ENCODE peak calls at places on chromosomes 13 and 19, in four cellular contexts. One of them, this sample, is unnamed.

GRCh38 chr19:3655402-3656072 is 28.9 kb upstream of the CACTIN start:
- DNase-seq in HTR-8/SVneo: peak
- DNase-seq in NCI-H524: peak
- DNase-seq in stimulated activated CD8-positive, alpha-beta memory T cell treated with anti-CD3 and anti-CD28 coated beads, Interleukin-7, amount 100 ng/mL, for 1 hour: no peak
- DNase-seq in this sample: no peak

GRCh38 chr13:105827074-105827473 is 708.4 kb downstream of the EFNB2 start:
- DNase-seq in HTR-8/SVneo: no peak
- DNase-seq in stimulated activated CD8-positive, alpha-beta memory T cell treated with anti-CD3 and anti-CD28 coated beads, Interleukin-7, amount 100 ng/mL, for 1 hour: no peak
- DNase-seq in NCI-H524: no peak
- DNase-seq in this sample: no peak

GRCh38 chr13:97344250-97345175 is 89.5 kb upstream of the RAP2A start:
- DNase-seq in HTR-8/SVneo: peak
- DNase-seq in NCI-H524: peak
- DNase-seq in stimulated activated CD8-positive, alpha-beta memory T cell treated with anti-CD3 and anti-CD28 coated beads, Interleukin-7, amount 100 ng/mL, for 1 hour: peak
- DNase-seq in this sample: peak

GRCh38 chr13:98482476-98483444 is 94.1 kb downstream of the STK24 start:
- DNase-seq in NCI-H524: no peak
- DNase-seq in HTR-8/SVneo: no peak
- DNase-seq in stimulated activated CD8-positive, alpha-beta memory T cell treated with anti-CD3 and anti-CD28 coated beads, Interleukin-7, amount 100 ng/mL, for 1 hour: no peak
- DNase-seq in this sample: no peak

GRCh38 chr19:50712833-50713232 is 6.8 kb downstream of the SHANK1 start:
- DNase-seq in stimulated activated CD8-positive, alpha-beta memory T cell treated with anti-CD3 and anti-CD28 coated beads, Interleukin-7, amount 100 ng/mL, for 1 hour: no peak
- DNase-seq in HTR-8/SVneo: no peak
- DNase-seq in NCI-H524: no peak
- DNase-seq in this sample: no peak

GRCh38 chr19:2540646-2541454 is 64.9 kb downstream of the GADD45B start:
- DNase-seq in NCI-H524: no peak
- DNase-seq in stimulated activated CD8-positive, alpha-beta memory T cell treated with anti-CD3 and anti-CD28 coated beads, Interleukin-7, amount 100 ng/mL, for 1 hour: no peak
- DNase-seq in HTR-8/SVneo: peak
- DNase-seq in this sample: no peak

GRCh38 chr13:38686635-38687245 is at the start of gene FREM2:
- DNase-seq in HTR-8/SVneo: peak
- DNase-seq in stimulated activated CD8-positive, alpha-beta memory T cell treated with anti-CD3 and anti-CD28 coated beads, Interleukin-7, amount 100 ng/mL, for 1 hour: no peak
- DNase-seq in NCI-H524: peak
- DNase-seq in this sample: no peak

GRCh38 chr19:12052571-12053169 is at the start of gene ZNF878:
- DNase-seq in HTR-8/SVneo: peak
- DNase-seq in stimulated activated CD8-positive, alpha-beta memory T cell treated with anti-CD3 and anti-CD28 coated beads, Interleukin-7, amount 100 ng/mL, for 1 hour: no peak
- DNase-seq in NCI-H524: peak
- DNase-seq in this sample: peak

GRCh38 chr19:23971598-23971997 is 56.9 kb downstream of the ZNF726 start:
- DNase-seq in stimulated activated CD8-positive, alpha-beta memory T cell treated with anti-CD3 and anti-CD28 coated beads, Interleukin-7, amount 100 ng/mL, for 1 hour: no peak
- DNase-seq in HTR-8/SVneo: no peak
- DNase-seq in NCI-H524: no peak
- DNase-seq in this sample: no peak

GRCh38 chr13:46509981-46510380 is 43.0 kb upstream of the LRCH1 start:
- DNase-seq in stimulated activated CD8-positive, alpha-beta memory T cell treated with anti-CD3 and anti-CD28 coated beads, Interleukin-7, amount 100 ng/mL, for 1 hour: no peak
- DNase-seq in HTR-8/SVneo: no peak
- DNase-seq in NCI-H524: no peak
- DNase-seq in this sample: no peak

GRCh38 chr13:87671824-87672603 is 843 bp downstream of the SLITRK5 start:
- DNase-seq in HTR-8/SVneo: no peak
- DNase-seq in NCI-H524: peak
- DNase-seq in stimulated activated CD8-positive, alpha-beta memory T cell treated with anti-CD3 and anti-CD28 coated beads, Interleukin-7, amount 100 ng/mL, for 1 hour: no peak
- DNase-seq in this sample: no peak

This sample was measured in CD4-positive, alpha-beta T cell.